ENCODE peak calls at places on chromosome 18, in eight cellular contexts. P is GM23338, Y is fibroblast of mammary gland, E is HL-60, Z is brain microvascular endothelial cell, F is IMR-90, A is ovary, J is A549. T is an unnamed sample.

GRCh38 chr18:70450658-70451253 is 161.9 kb downstream of the SOCS6 start:
- DNase-seq in P (peak; percentile 41), Y (peak; percentile 48), E (no peak), Z (no peak), F (peak; percentile 32), A (no peak), J (peak; percentile 38), T (peak; percentile 42)

GRCh38 chr18:47683774-47684173 is 246.7 kb downstream of the SMAD2 start:
- DNase-seq in P (no peak), Y (peak; percentile 2), E (no peak), Z (no peak), F (no peak), A (no peak), J (no peak), T (no peak)

GRCh38 chr18:63823516-63824219 is 48.5 kb downstream of the SERPINB7 start:
- DNase-seq in P (peak; percentile 70), Y (peak; percentile 22), E (no peak), Z (peak; percentile 18), F (peak; percentile 77), A (no peak), J (no peak), T (no peak)

GRCh38 chr18:35215026-35215425 is 25.8 kb upstream of the ZNF397 start:
- DNase-seq in P (peak; percentile 63), Y (no peak), E (no peak), Z (no peak), F (no peak), A (no peak), J (no peak), T (no peak)

GRCh38 chr18:79791141-79791972 is 6.4 kb upstream of the KCNG2 start:
- DNase-seq in P (no peak), Y (peak; percentile 98), E (peak; percentile 100), Z (peak; percentile 98), F (peak; percentile 99), A (no peak), J (peak; percentile 40), T (peak; percentile 86)

GRCh38 chr18:78158943-78159342 is 820.7 kb upstream of the SALL3 start:
- DNase-seq in P (no peak), Y (no peak), E (no peak), Z (no peak), F (no peak), A (no peak), J (no peak), T (no peak)

GRCh38 chr18:59268722-59269562 is 4.3 kb downstream of the RAX start:
- DNase-seq in P (peak; percentile 87), Y (peak; percentile 25), E (no peak), Z (no peak), F (no peak), A (no peak), J (peak; percentile 58), T (peak; percentile 37)

GRCh38 chr18:59885579-59886163 is 14.1 kb upstream of the PMAIP1 start:
- DNase-seq in P (no peak), Y (peak; percentile 90), E (no peak), Z (peak; percentile 83), F (peak; percentile 92), A (no peak), J (no peak), T (peak; percentile 81)

GRCh38 chr18:55838841-55839240 is 250.8 kb upstream of the TCF4 start:
- DNase-seq in P (no peak), Y (peak; percentile 83), E (no peak), Z (peak; percentile 25), F (peak; percentile 44), A (no peak), J (no peak), T (peak; percentile 55)

GRCh38 chr18:55559735-55560134 is 28.3 kb downstream of the TCF4 start:
- DNase-seq in P (no peak), Y (no peak), E (no peak), Z (no peak), F (no peak), A (no peak), J (no peak), T (no peak)

GRCh38 chr18:57629399-57629798 is 7.8 kb upstream of the NARS1 start:
- DNase-seq in P (no peak), Y (no peak), E (no peak), Z (no peak), F (no peak), A (no peak), J (no peak), T (no peak)

GRCh38 chr18:74196220-74197119 is 48.1 kb downstream of the TIMM21 start:
- DNase-seq in P (peak; percentile 74), Y (peak; percentile 63), E (peak; percentile 27), Z (peak; percentile 51), F (peak; percentile 66), A (peak; percentile 39), J (peak; percentile 65), T (peak; percentile 36)

GRCh38 chr18:54828290-54828871 is at the start of gene RAB27B:
- DNase-seq in P (peak; percentile 92), Y (peak; percentile 85), E (no peak), Z (peak; percentile 88), F (peak; percentile 85), A (peak; percentile 42), J (peak; percentile 90), T (peak; percentile 79)

GRCh38 chr18:61400714-61401113 is 67.5 kb downstream of the CDH20 start:
- DNase-seq in P (no peak), Y (peak; percentile 89), E (no peak), Z (peak; percentile 74), F (peak; percentile 75), A (no peak), J (no peak), T (peak; percentile 86)

GRCh38 chr18:61398961-61399632 is 65.9 kb downstream of the CDH20 start:
- DNase-seq in P (no peak), Y (peak; percentile 92), E (no peak), Z (peak; percentile 81), F (peak; percentile 65), A (no peak), J (no peak), T (peak; percentile 85)

GRCh38 chr18:61397222-61397621 is 64.0 kb downstream of the CDH20 start:
- DNase-seq in P (no peak), Y (no peak), E (no peak), Z (no peak), F (no peak), A (no peak), J (no peak), T (no peak)

GRCh38 chr18:61402761-61403160 is 69.5 kb downstream of the CDH20 start:
- DNase-seq in P (no peak), Y (no peak), E (no peak), Z (no peak), F (no peak), A (no peak), J (no peak), T (peak; percentile 48)

GRCh38 chr18:61400016-61400630 is 66.9 kb downstream of the CDH20 start:
- DNase-seq in P (no peak), Y (peak; percentile 11), E (no peak), Z (peak; percentile 22), F (no peak), A (no peak), J (no peak), T (no peak)
- H3K4me3 ChIP-seq in P (no peak overlapping the region), Y (no peak overlapping the region), E (no peak overlapping the region), Z (no peak overlapping the region), F (no peak overlapping the region), A (no peak overlapping the region), J (no peak overlapping the region), T (no peak overlapping the region)

DNA sequence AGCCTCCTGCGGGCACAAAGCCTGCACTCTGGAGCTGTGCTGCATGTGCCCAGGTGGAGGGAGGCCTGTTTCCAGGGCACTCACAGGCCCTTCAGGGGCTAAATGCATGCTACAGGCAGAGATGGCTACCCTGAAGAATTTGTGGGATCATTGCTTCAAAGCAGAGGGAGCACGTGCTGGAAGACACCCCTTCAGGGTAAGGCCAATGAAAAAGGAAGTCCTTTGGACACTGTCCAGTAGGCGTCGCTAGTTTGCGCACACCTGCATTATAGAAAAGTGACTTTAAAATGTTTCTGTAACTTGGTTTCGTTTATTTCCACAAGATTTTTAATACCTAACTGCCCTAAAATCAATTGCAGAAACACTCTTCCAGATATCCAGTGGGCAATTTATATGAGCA is 325.3 kb downstream of the ZNF516 start:
- DNase-seq in P (no peak), Y (no peak), E (no peak), Z (no peak), F (no peak), A (no peak), J (no peak), T (no peak)
- TF ChIP-seq CTCF in P (peak; percentile 47), Y (no peak), E (no peak), Z (no peak), F (no peak), A (no peak), J (no peak), T (no peak)

DNA sequence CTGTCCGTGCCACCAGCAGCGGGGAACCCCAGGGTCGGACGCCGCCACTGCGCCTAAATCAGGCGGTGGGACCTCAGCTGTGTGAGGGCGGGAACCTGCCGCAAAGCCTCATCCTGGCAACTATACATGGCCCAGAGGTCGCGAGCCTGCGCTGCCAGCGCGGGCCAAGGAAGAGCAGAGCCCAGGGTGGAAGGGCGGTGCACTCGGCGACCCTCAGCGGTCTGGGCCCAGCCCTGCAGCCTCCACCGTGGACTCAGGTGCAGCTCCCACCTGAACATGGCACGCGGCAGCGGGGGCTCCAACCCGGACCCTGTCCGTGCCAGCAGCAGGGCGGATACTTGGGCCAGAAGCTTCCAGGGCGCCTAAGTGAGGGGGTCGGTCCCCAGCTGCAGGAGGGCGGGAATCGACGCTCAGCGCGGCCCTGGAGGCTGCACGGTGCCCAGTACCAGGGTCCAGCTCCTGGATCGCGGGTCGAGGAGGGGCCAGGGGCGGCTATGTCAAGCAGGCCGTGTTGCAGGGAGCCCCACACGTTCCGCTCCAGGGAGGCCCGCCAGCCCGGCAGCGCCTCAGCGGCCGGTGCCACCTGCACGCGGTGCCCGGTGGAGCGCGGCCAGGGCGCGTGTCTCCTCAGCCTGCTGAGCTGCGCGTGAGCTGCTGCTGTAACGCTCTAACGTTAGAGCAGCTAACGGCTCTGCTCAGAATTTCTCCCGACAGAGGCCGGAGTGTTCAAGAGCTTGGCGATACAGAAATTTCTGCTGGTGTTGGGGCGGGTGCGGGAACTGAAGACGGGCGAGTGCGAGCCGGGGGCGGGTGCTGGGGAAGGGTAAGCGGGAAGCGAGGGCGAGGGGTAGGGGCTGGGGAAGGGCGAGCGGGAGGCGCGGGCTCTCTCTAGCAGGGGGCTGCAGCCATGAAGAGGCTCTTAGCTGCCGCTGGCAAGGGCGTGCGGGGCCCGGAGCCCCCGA is at the start of gene ANKRD30B:
- DNase-seq in P (no peak), Y (no peak), E (no peak), Z (no peak), F (no peak), A (no peak), J (no peak), T (no peak)
- H3K4me3 ChIP-seq in P (no peak within 1 kb of the TSS), Y (no peak within 1 kb of the TSS), E (no peak within 1 kb of the TSS), Z (peak within 1 kb of the TSS; percentile 35), F (no peak within 1 kb of the TSS), A (no peak within 1 kb of the TSS), J (no peak within 1 kb of the TSS), T (no peak within 1 kb of the TSS)

DNA sequence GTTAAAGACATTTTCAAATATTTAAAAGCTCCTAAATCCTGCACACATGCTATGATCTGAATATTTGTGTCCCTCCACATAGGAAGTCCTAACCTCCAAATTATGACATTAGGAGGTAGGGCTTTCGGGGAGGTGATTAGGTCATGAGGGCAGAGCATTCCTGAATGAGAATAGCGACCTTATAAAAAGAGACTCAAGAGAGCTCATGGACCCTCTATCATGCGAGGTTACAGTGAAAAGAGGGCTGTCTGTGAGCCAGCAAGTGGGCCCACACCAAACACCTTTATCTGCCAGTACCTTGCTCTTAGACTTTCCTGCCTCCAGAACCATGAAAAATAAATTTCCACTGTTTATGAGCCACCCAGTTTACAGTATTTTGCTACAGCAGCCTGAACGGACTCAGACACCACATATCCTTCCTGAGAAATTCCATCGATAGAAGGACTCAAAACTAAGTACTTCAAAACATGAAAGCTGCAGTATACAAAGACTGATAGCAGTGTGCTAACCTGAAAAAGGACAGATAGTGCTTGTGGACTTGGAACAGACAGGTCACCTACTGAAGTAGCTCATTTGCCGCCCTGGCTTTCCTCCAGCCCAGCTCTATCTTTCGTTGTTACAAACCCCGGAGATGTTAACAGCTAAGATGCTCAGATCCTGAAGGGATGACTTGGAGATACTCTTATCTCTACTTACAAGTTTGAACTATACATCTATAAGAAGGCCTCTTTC is 13.8 kb downstream of the FAM210A start:
- DNase-seq in P (peak; percentile 72), Y (no peak), E (no peak), Z (no peak), F (no peak), A (no peak), J (no peak), T (no peak)
- TF ChIP-seq CTCF in P (no peak), Y (no peak), E (no peak), Z (no peak), F (no peak), A (no peak), J (no peak), T (no peak)